ENCODE peak calls at places on chromosomes 1 and 21, in seven cellular contexts. C is kidney; I is IMR-90; U is fibroblast of lung; W is CD8-positive, alpha-beta memory T cell; O is uterus; S is bronchial epithelial cell. Q is an unnamed sample.
A peak's percentile ranks its signal among the peaks of the same experiment; 100 is the strongest.

GRCh38 chr1:225533238-225533637 is 105.4 kb upstream of the LBR start:
- DNase-seq in W (no peak), C (no peak), S (no peak), O (no peak), U (no peak), I (peak; percentile 10), Q (no peak)

GRCh38 chr1:40133122-40133665 is 28.0 kb upstream of the RLF start:
- DNase-seq in C (no peak), S (no peak), O (no peak), U (no peak), W (no peak), I (peak; percentile 1), Q (no peak)

GRCh38 chr1:25781130-25781433 is 18.9 kb upstream of the SELENON start:
- DNase-seq in C (no peak), U (no peak), S (no peak), W (no peak), O (no peak), I (no peak), Q (no peak)

GRCh38 chr1:94061513-94062443 is 59.2 kb downstream of the ABCA4 start:
- DNase-seq in W (no peak), I (peak; percentile 80), U (peak; percentile 80), C (no peak), S (peak; percentile 66), O (peak; percentile 65), Q (no peak)

GRCh38 chr1:63622847-63623566 is 29.8 kb downstream of the PGM1 start:
- DNase-seq in O (no peak), C (no peak), I (no peak), U (no peak), S (no peak), W (no peak), Q (no peak)

GRCh38 chr1:95301614-95302013 is 67.6 kb downstream of the RWDD3 start:
- DNase-seq in W (no peak), C (no peak), I (no peak), U (no peak), S (no peak), O (no peak), Q (no peak)

GRCh38 chr1:164806531-164806930 is 247.5 kb downstream of the PBX1 start:
- DNase-seq in S (no peak), W (no peak), C (no peak), O (no peak), I (no peak), U (no peak), Q (no peak)

GRCh38 chr1:233113009-233113712 is 162.8 kb downstream of the NTPCR start:
- DNase-seq in I (peak; percentile 100), O (peak; percentile 88), S (peak; percentile 100), C (peak; percentile 81), W (no peak), U (peak; percentile 99), Q (peak; percentile 88)

GRCh38 chr1:3313579-3313955 is 140.9 kb upstream of the ARHGEF16 start:
- DNase-seq in C (peak; percentile 96), S (no peak), O (peak; percentile 93), U (peak; percentile 95), W (no peak), I (peak; percentile 89), Q (peak; percentile 70)

GRCh38 chr1:245156041-245156735 is 1.4 kb downstream of the KIF26B start:
- DNase-seq in O (no peak), C (peak; percentile 95), W (peak; percentile 54), U (peak; percentile 69), I (peak; percentile 65), S (peak; percentile 55), Q (peak; percentile 80)

GRCh38 chr1:72282271-72282656 is at the start of gene NEGR1:
- DNase-seq in I (peak; percentile 68), O (peak; percentile 49), S (peak; percentile 4), U (peak; percentile 68), W (peak; percentile 2), C (peak; percentile 85), Q (peak; percentile 81)

GRCh38 chr1:198678301-198678836 is 39.5 kb downstream of the PTPRC start:
- DNase-seq in I (no peak), C (no peak), O (no peak), U (no peak), W (peak; percentile 76), S (no peak), Q (no peak)

GRCh38 chr1:65279092-65279448 is 30.3 kb upstream of the DNAJC6 start:
- DNase-seq in W (no peak), S (no peak), I (no peak), O (no peak), U (peak; percentile 28), C (no peak), Q (no peak)

GRCh38 chr21:35179990-35180557 is 131.0 kb upstream of the RUNX1 start:
- DNase-seq in W (no peak), I (peak; percentile 94), O (no peak), C (no peak), S (peak; percentile 77), U (peak; percentile 78), Q (no peak)

GRCh38 chr1:92752719-92753118 is 32.2 kb downstream of the EVI5 start:
- DNase-seq in U (peak; percentile 28), I (peak; percentile 75), S (no peak), O (no peak), W (no peak), C (no peak), Q (no peak)

GRCh38 chr1:17696417-17697301 is 58.5 kb upstream of the ACTL8 start:
- DNase-seq in S (peak; percentile 29), I (peak; percentile 74), W (no peak), U (peak; percentile 61), C (no peak), O (peak; percentile 31), Q (no peak)

GRCh38 chr1:99548924-99549605 is 96.8 kb upstream of the PALMD start:
- DNase-seq in C (no peak), U (no peak), I (peak; percentile 41), W (no peak), O (peak; percentile 21), S (no peak), Q (no peak)

GRCh38 chr1:218524526-218524925 is 179.4 kb downstream of the TGFB2 start:
- DNase-seq in W (no peak), I (peak; percentile 44), C (no peak), S (no peak), U (no peak), O (no peak), Q (no peak)

GRCh38 chr1:244065960-244066388 is 14.9 kb downstream of the ZBTB18 start:
- DNase-seq in O (no peak), W (no peak), C (no peak), U (peak; percentile 76), S (peak; percentile 64), I (peak; percentile 84), Q (no peak)

GRCh38 chr1:175269151-175269550 is 76.6 kb upstream of the KIAA0040 start:
- DNase-seq in C (no peak), U (no peak), O (no peak), W (no peak), S (peak; percentile 81), I (no peak), Q (no peak)

GRCh38 chr1:43930168-43930948 is 3.2 kb upstream of the ARTN start:
- DNase-seq in W (no peak), I (no peak), U (no peak), C (no peak), S (no peak), O (no peak), Q (no peak)

GRCh38 chr1:90779573-90779972 is 62.5 kb upstream of the BARHL2 start:
- DNase-seq in S (no peak), I (no peak), U (no peak), C (no peak), O (no peak), W (no peak), Q (no peak)

GRCh38 chr1:90778487-90778886 is 61.4 kb upstream of the BARHL2 start:
- DNase-seq in U (no peak), W (no peak), O (no peak), I (no peak), S (peak; percentile 20), C (no peak), Q (no peak)

GRCh38 chr1:90768826-90769225 is 51.7 kb upstream of the BARHL2 start:
- DNase-seq in C (no peak), W (no peak), O (no peak), S (peak; percentile 7), U (no peak), I (peak; percentile 1), Q (no peak)

GRCh38 chr1:90768098-90768497 is 51.0 kb upstream of the BARHL2 start:
- DNase-seq in O (no peak), I (no peak), U (no peak), C (no peak), S (peak; percentile 27), W (no peak), Q (no peak)

GRCh38 chr1:90773812-90774211 is 56.7 kb upstream of the BARHL2 start:
- DNase-seq in S (no peak), C (no peak), O (no peak), W (no peak), I (no peak), U (no peak), Q (no peak)
- H3K36me3 ChIP-seq in S (no peaks in the 10 kb centered on the region), C (no peaks in the 10 kb centered on the region), O (no peaks in the 10 kb centered on the region), W (no peaks in the 10 kb centered on the region), I (no peaks in the 10 kb centered on the region), U (no peaks in the 10 kb centered on the region), Q (no peaks in the 10 kb centered on the region)

GRCh38 chr1:246213036-246213435 is 294.0 kb downstream of the SMYD3 start:
- DNase-seq in C (no peak), U (no peak), I (no peak), O (no peak), W (no peak), S (no peak), Q (no peak)
- H3K36me3 ChIP-seq in C (no peaks in the 10 kb centered on the region), U (no peaks in the 10 kb centered on the region), I (no peaks in the 10 kb centered on the region), O (no peaks in the 10 kb centered on the region), W (no peaks in the 10 kb centered on the region), S (no peaks in the 10 kb centered on the region), Q (no peaks in the 10 kb centered on the region)

GRCh38 chr1:117106478-117106877 is 15.1 kb downstream of the TRIM45 start:
- DNase-seq in S (no peak), O (no peak), C (no peak), W (no peak), U (no peak), I (no peak), Q (no peak)
- H3K36me3 ChIP-seq in S (peaks cover 3% of the 10 kb centered on the region), O (no peaks in the 10 kb centered on the region), C (no peaks in the 10 kb centered on the region), W (no peaks in the 10 kb centered on the region), U (peaks cover 3% of the 10 kb centered on the region), I (peaks cover 5% of the 10 kb centered on the region), Q (peaks cover 9% of the 10 kb centered on the region)

GRCh38 chr1:67332653-67333529 is 25.2 kb downstream of the IL12RB2 start:
- DNase-seq in U (no peak), W (peak; percentile 81), O (no peak), I (no peak), C (no peak), S (peak; percentile 45), Q (no peak)

GRCh38 chr1:67336157-67336556 is 28.5 kb downstream of the IL12RB2 start:
- DNase-seq in O (no peak), I (no peak), S (no peak), C (no peak), W (peak; percentile 45), U (no peak), Q (no peak)

GRCh38 chr1:67335451-67335850 is 27.8 kb downstream of the IL12RB2 start:
- DNase-seq in S (no peak), O (no peak), U (no peak), I (no peak), C (no peak), W (no peak), Q (no peak)

GRCh38 chr1:67336783-67337182 is 29.1 kb downstream of the IL12RB2 start:
- DNase-seq in O (no peak), I (no peak), S (no peak), C (no peak), W (peak; percentile 47), U (no peak), Q (no peak)

DNA sequence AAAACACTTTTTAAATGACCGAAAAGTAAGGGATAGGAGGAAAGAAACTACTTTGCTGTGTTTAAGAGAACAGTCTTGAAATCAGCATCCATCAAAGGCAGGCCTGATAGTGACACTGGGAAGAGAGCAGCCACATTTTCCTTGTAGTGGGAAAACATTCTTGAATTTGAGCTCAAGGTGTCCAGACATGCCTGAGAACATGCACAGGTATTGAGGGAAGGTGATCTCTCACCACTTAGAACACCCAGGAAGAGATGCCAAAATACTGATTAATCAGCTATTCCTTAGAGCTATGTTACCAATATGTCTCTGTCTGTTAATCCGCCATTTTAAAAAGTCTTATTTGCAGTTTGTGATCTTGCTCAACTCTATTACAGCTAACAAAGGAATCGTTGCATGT is 25.9 kb downstream of the IL12RB2 start:
- DNase-seq in C (no peak), O (no peak), I (no peak), U (no peak), S (peak; percentile 95), W (no peak), Q (no peak)
- H3K36me3 ChIP-seq in C (no peaks in the 10 kb centered on the region), O (no peaks in the 10 kb centered on the region), I (no peaks in the 10 kb centered on the region), U (no peaks in the 10 kb centered on the region), S (no peaks in the 10 kb centered on the region), W (no peaks in the 10 kb centered on the region), Q (no peaks in the 10 kb centered on the region)

Q was measured in ascending aorta.